ENCODE peak calls at places on chromosomes 13 and 19, in nine cellular contexts. One of them, this sample, is unnamed.

GRCh38 chr19:58001895-58002369 is 688 bp downstream of the ZNF606 start:
- DNase-seq in brain pericyte: no peak
- DNase-seq in fibroblast of mammary gland: peak
- DNase-seq in IMR-90: peak
- DNase-seq in HuH-7.5: peak
- DNase-seq in thyroid gland: peak
- DNase-seq in CD4-positive, alpha-beta T cell: no peak
- DNase-seq in hepatocyte: no peak
- DNase-seq in effector memory CD4-positive, alpha-beta T cell: no peak
- DNase-seq in this sample: peak

GRCh38 chr13:100872761-100873160 is 198.2 kb upstream of the TMTC4 start:
- DNase-seq in effector memory CD4-positive, alpha-beta T cell: no peak
- DNase-seq in thyroid gland: no peak
- DNase-seq in hepatocyte: no peak
- DNase-seq in brain pericyte: no peak
- DNase-seq in HuH-7.5: no peak
- DNase-seq in fibroblast of mammary gland: peak
- DNase-seq in IMR-90: peak
- DNase-seq in CD4-positive, alpha-beta T cell: no peak
- DNase-seq in this sample: no peak

GRCh38 chr13:108214511-108215383 is 589 bp downstream of the LIG4 start:
- DNase-seq in brain pericyte: no peak
- DNase-seq in CD4-positive, alpha-beta T cell: no peak
- DNase-seq in effector memory CD4-positive, alpha-beta T cell: no peak
- DNase-seq in IMR-90: no peak
- DNase-seq in hepatocyte: peak
- DNase-seq in HuH-7.5: no peak
- DNase-seq in fibroblast of mammary gland: no peak
- DNase-seq in thyroid gland: peak
- DNase-seq in this sample: no peak

GRCh38 chr19:4140237-4140711 is 13.2 kb upstream of the CREB3L3 start:
- DNase-seq in effector memory CD4-positive, alpha-beta T cell: no peak
- DNase-seq in CD4-positive, alpha-beta T cell: no peak
- DNase-seq in hepatocyte: peak
- DNase-seq in IMR-90: peak
- DNase-seq in fibroblast of mammary gland: peak
- DNase-seq in thyroid gland: peak
- DNase-seq in brain pericyte: no peak
- DNase-seq in HuH-7.5: peak
- DNase-seq in this sample: peak

GRCh38 chr19:17837972-17838371 is 9.8 kb downstream of the JAK3 start:
- DNase-seq in HuH-7.5: no peak
- DNase-seq in thyroid gland: no peak
- DNase-seq in IMR-90: no peak
- DNase-seq in fibroblast of mammary gland: no peak
- DNase-seq in CD4-positive, alpha-beta T cell: no peak
- DNase-seq in effector memory CD4-positive, alpha-beta T cell: no peak
- DNase-seq in brain pericyte: no peak
- DNase-seq in hepatocyte: no peak
- DNase-seq in this sample: no peak

GRCh38 chr13:23980160-23980551 is 82.9 kb upstream of the C1QTNF9B start:
- DNase-seq in IMR-90: peak
- DNase-seq in fibroblast of mammary gland: peak
- DNase-seq in thyroid gland: peak
- DNase-seq in hepatocyte: peak
- DNase-seq in effector memory CD4-positive, alpha-beta T cell: peak
- DNase-seq in HuH-7.5: peak
- DNase-seq in CD4-positive, alpha-beta T cell: peak
- DNase-seq in brain pericyte: no peak
- DNase-seq in this sample: peak

GRCh38 chr13:34883381-34883780 is 58.7 kb upstream of the NBEA start:
- DNase-seq in IMR-90: no peak
- DNase-seq in hepatocyte: no peak
- DNase-seq in thyroid gland: no peak
- DNase-seq in brain pericyte: no peak
- DNase-seq in CD4-positive, alpha-beta T cell: no peak
- DNase-seq in effector memory CD4-positive, alpha-beta T cell: no peak
- DNase-seq in HuH-7.5: no peak
- DNase-seq in fibroblast of mammary gland: no peak
- DNase-seq in this sample: no peak

GRCh38 chr13:94917814-94918213 is 205.5 kb upstream of the SOX21 start:
- DNase-seq in effector memory CD4-positive, alpha-beta T cell: no peak
- DNase-seq in thyroid gland: no peak
- DNase-seq in hepatocyte: peak
- DNase-seq in HuH-7.5: no peak
- DNase-seq in brain pericyte: no peak
- DNase-seq in CD4-positive, alpha-beta T cell: no peak
- DNase-seq in IMR-90: no peak
- DNase-seq in fibroblast of mammary gland: no peak
- DNase-seq in this sample: no peak

GRCh38 chr13:43333176-43333575 is 309.8 kb downstream of the DNAJC15 start:
- DNase-seq in IMR-90: no peak
- DNase-seq in HuH-7.5: no peak
- DNase-seq in effector memory CD4-positive, alpha-beta T cell: no peak
- DNase-seq in hepatocyte: no peak
- DNase-seq in CD4-positive, alpha-beta T cell: no peak
- DNase-seq in brain pericyte: no peak
- DNase-seq in thyroid gland: no peak
- DNase-seq in fibroblast of mammary gland: no peak
- DNase-seq in this sample: no peak

GRCh38 chr19:3801412-3802096 is 15.4 kb upstream of the MATK start:
- DNase-seq in thyroid gland: peak
- DNase-seq in HuH-7.5: no peak
- DNase-seq in fibroblast of mammary gland: no peak
- DNase-seq in effector memory CD4-positive, alpha-beta T cell: peak
- DNase-seq in brain pericyte: no peak
- DNase-seq in IMR-90: no peak
- DNase-seq in CD4-positive, alpha-beta T cell: peak
- DNase-seq in hepatocyte: no peak
- DNase-seq in this sample: peak

GRCh38 chr13:112955956-112956355 is 13.1 kb upstream of the MCF2L start:
- DNase-seq in IMR-90: no peak
- DNase-seq in effector memory CD4-positive, alpha-beta T cell: no peak
- DNase-seq in hepatocyte: no peak
- DNase-seq in HuH-7.5: no peak
- DNase-seq in thyroid gland: no peak
- DNase-seq in fibroblast of mammary gland: no peak
- DNase-seq in brain pericyte: no peak
- DNase-seq in CD4-positive, alpha-beta T cell: no peak
- DNase-seq in this sample: no peak

GRCh38 chr19:43780706-43781525 is at the start of gene KCNN4:
- DNase-seq in IMR-90: peak
- DNase-seq in hepatocyte: peak
- DNase-seq in brain pericyte: no peak
- DNase-seq in CD4-positive, alpha-beta T cell: peak
- DNase-seq in thyroid gland: no peak
- DNase-seq in effector memory CD4-positive, alpha-beta T cell: peak
- DNase-seq in fibroblast of mammary gland: peak
- DNase-seq in HuH-7.5: no peak
- DNase-seq in this sample: peak

GRCh38 chr13:88736026-88736425 is 1064.9 kb downstream of the SLITRK5 start:
- DNase-seq in thyroid gland: no peak
- DNase-seq in fibroblast of mammary gland: no peak
- DNase-seq in HuH-7.5: no peak
- DNase-seq in brain pericyte: no peak
- DNase-seq in hepatocyte: no peak
- DNase-seq in effector memory CD4-positive, alpha-beta T cell: no peak
- DNase-seq in IMR-90: no peak
- DNase-seq in CD4-positive, alpha-beta T cell: no peak
- DNase-seq in this sample: no peak

GRCh38 chr13:40336228-40337221 is 329.9 kb downstream of the FOXO1 start:
- DNase-seq in fibroblast of mammary gland: no peak
- DNase-seq in HuH-7.5: peak
- DNase-seq in hepatocyte: peak
- DNase-seq in IMR-90: no peak
- DNase-seq in CD4-positive, alpha-beta T cell: no peak
- DNase-seq in brain pericyte: no peak
- DNase-seq in thyroid gland: no peak
- DNase-seq in effector memory CD4-positive, alpha-beta T cell: no peak
- DNase-seq in this sample: no peak

GRCh38 chr19:13843104-13843921 is 33.6 kb upstream of the NANOS3 start:
- DNase-seq in hepatocyte: peak
- DNase-seq in thyroid gland: peak
- DNase-seq in fibroblast of mammary gland: no peak
- DNase-seq in HuH-7.5: peak
- DNase-seq in effector memory CD4-positive, alpha-beta T cell: no peak
- DNase-seq in brain pericyte: no peak
- DNase-seq in IMR-90: peak
- DNase-seq in CD4-positive, alpha-beta T cell: no peak
- DNase-seq in this sample: peak

GRCh38 chr13:43915451-43915850 is 35.7 kb downstream of the LACC1 start:
- DNase-seq in fibroblast of mammary gland: peak
- DNase-seq in CD4-positive, alpha-beta T cell: no peak
- DNase-seq in thyroid gland: no peak
- DNase-seq in effector memory CD4-positive, alpha-beta T cell: no peak
- DNase-seq in IMR-90: peak
- DNase-seq in HuH-7.5: no peak
- DNase-seq in brain pericyte: no peak
- DNase-seq in hepatocyte: no peak
- DNase-seq in this sample: peak

GRCh38 chr13:34863360-34864135 is 78.5 kb upstream of the NBEA start:
- DNase-seq in hepatocyte: peak
- DNase-seq in HuH-7.5: no peak
- DNase-seq in IMR-90: peak
- DNase-seq in CD4-positive, alpha-beta T cell: no peak
- DNase-seq in brain pericyte: no peak
- DNase-seq in thyroid gland: no peak
- DNase-seq in fibroblast of mammary gland: peak
- DNase-seq in effector memory CD4-positive, alpha-beta T cell: no peak
- DNase-seq in this sample: peak

GRCh38 chr13:44870456-44870929 is 118.8 kb downstream of the NUFIP1 start:
- DNase-seq in thyroid gland: peak
- DNase-seq in CD4-positive, alpha-beta T cell: no peak
- DNase-seq in IMR-90: no peak
- DNase-seq in brain pericyte: no peak
- DNase-seq in HuH-7.5: no peak
- DNase-seq in hepatocyte: no peak
- DNase-seq in effector memory CD4-positive, alpha-beta T cell: no peak
- DNase-seq in fibroblast of mammary gland: no peak
- DNase-seq in this sample: no peak

GRCh38 chr19:48571378-48572162 is 19.6 kb downstream of the SULT2B1 start:
- DNase-seq in fibroblast of mammary gland: no peak
- DNase-seq in CD4-positive, alpha-beta T cell: no peak
- DNase-seq in thyroid gland: peak
- DNase-seq in effector memory CD4-positive, alpha-beta T cell: no peak
- DNase-seq in brain pericyte: no peak
- DNase-seq in hepatocyte: no peak
- DNase-seq in HuH-7.5: no peak
- DNase-seq in IMR-90: no peak
- DNase-seq in this sample: no peak

GRCh38 chr19:56423276-56423984 is 19.3 kb downstream of the ZNF583 start:
- DNase-seq in effector memory CD4-positive, alpha-beta T cell: no peak
- DNase-seq in HuH-7.5: no peak
- DNase-seq in CD4-positive, alpha-beta T cell: no peak
- DNase-seq in IMR-90: no peak
- DNase-seq in thyroid gland: no peak
- DNase-seq in fibroblast of mammary gland: peak
- DNase-seq in hepatocyte: no peak
- DNase-seq in brain pericyte: no peak
- DNase-seq in this sample: no peak

GRCh38 chr19:35439921-35440320 is 8.1 kb upstream of the FFAR2 start:
- DNase-seq in brain pericyte: no peak
- DNase-seq in effector memory CD4-positive, alpha-beta T cell: no peak
- DNase-seq in HuH-7.5: no peak
- DNase-seq in hepatocyte: no peak
- DNase-seq in fibroblast of mammary gland: no peak
- DNase-seq in IMR-90: no peak
- DNase-seq in thyroid gland: no peak
- DNase-seq in CD4-positive, alpha-beta T cell: no peak
- DNase-seq in this sample: no peak

GRCh38 chr13:44188257-44188656 is 185.4 kb upstream of the SERP2 start:
- DNase-seq in IMR-90: peak
- DNase-seq in hepatocyte: no peak
- DNase-seq in thyroid gland: no peak
- DNase-seq in CD4-positive, alpha-beta T cell: no peak
- DNase-seq in effector memory CD4-positive, alpha-beta T cell: no peak
- DNase-seq in fibroblast of mammary gland: peak
- DNase-seq in HuH-7.5: no peak
- DNase-seq in brain pericyte: no peak
- DNase-seq in this sample: peak

GRCh38 chr19:50203281-50204080 is at the start of gene MYH14:
- DNase-seq in HuH-7.5: peak
- DNase-seq in effector memory CD4-positive, alpha-beta T cell: no peak
- DNase-seq in CD4-positive, alpha-beta T cell: no peak
- DNase-seq in fibroblast of mammary gland: peak
- DNase-seq in hepatocyte: peak
- DNase-seq in thyroid gland: peak
- DNase-seq in IMR-90: no peak
- DNase-seq in brain pericyte: no peak
- DNase-seq in this sample: no peak

GRCh38 chr13:36551445-36551844 is 119.2 kb downstream of the CCNA1 start:
- DNase-seq in hepatocyte: no peak
- DNase-seq in HuH-7.5: no peak
- DNase-seq in effector memory CD4-positive, alpha-beta T cell: no peak
- DNase-seq in thyroid gland: no peak
- DNase-seq in IMR-90: no peak
- DNase-seq in CD4-positive, alpha-beta T cell: no peak
- DNase-seq in fibroblast of mammary gland: no peak
- DNase-seq in brain pericyte: no peak
- DNase-seq in this sample: no peak

GRCh38 chr19:18488838-18489626 is 32.8 kb downstream of the ELL start:
- DNase-seq in IMR-90: no peak
- DNase-seq in brain pericyte: no peak
- DNase-seq in hepatocyte: peak
- DNase-seq in CD4-positive, alpha-beta T cell: no peak
- DNase-seq in effector memory CD4-positive, alpha-beta T cell: no peak
- DNase-seq in thyroid gland: peak
- DNase-seq in fibroblast of mammary gland: no peak
- DNase-seq in HuH-7.5: peak
- DNase-seq in this sample: no peak

GRCh38 chr13:72473321-72473720 is 254.1 kb downstream of the MZT1 start:
- DNase-seq in fibroblast of mammary gland: no peak
- DNase-seq in thyroid gland: no peak
- DNase-seq in IMR-90: no peak
- DNase-seq in hepatocyte: no peak
- DNase-seq in CD4-positive, alpha-beta T cell: no peak
- DNase-seq in HuH-7.5: no peak
- DNase-seq in effector memory CD4-positive, alpha-beta T cell: no peak
- DNase-seq in brain pericyte: no peak
- DNase-seq in this sample: no peak

GRCh38 chr13:108460043-108460442 is 169.4 kb upstream of the MYO16 start:
- DNase-seq in brain pericyte: no peak
- DNase-seq in thyroid gland: no peak
- DNase-seq in effector memory CD4-positive, alpha-beta T cell: no peak
- DNase-seq in CD4-positive, alpha-beta T cell: no peak
- DNase-seq in IMR-90: no peak
- DNase-seq in HuH-7.5: no peak
- DNase-seq in hepatocyte: no peak
- DNase-seq in fibroblast of mammary gland: no peak
- DNase-seq in this sample: no peak

GRCh38 chr19:51811344-51811743 is 16.4 kb downstream of the FPR3 start:
- DNase-seq in fibroblast of mammary gland: no peak
- DNase-seq in IMR-90: no peak
- DNase-seq in HuH-7.5: no peak
- DNase-seq in brain pericyte: no peak
- DNase-seq in CD4-positive, alpha-beta T cell: no peak
- DNase-seq in effector memory CD4-positive, alpha-beta T cell: no peak
- DNase-seq in thyroid gland: no peak
- DNase-seq in hepatocyte: no peak
- DNase-seq in this sample: no peak

GRCh38 chr13:98521876-98522275 is 55.0 kb downstream of the STK24 start:
- DNase-seq in fibroblast of mammary gland: no peak
- DNase-seq in IMR-90: no peak
- DNase-seq in brain pericyte: no peak
- DNase-seq in hepatocyte: no peak
- DNase-seq in thyroid gland: peak
- DNase-seq in HuH-7.5: no peak
- DNase-seq in effector memory CD4-positive, alpha-beta T cell: no peak
- DNase-seq in CD4-positive, alpha-beta T cell: no peak
- DNase-seq in this sample: no peak